ENCODE peak calls at places on chromosomes 7 and 10, in nine cellular contexts. V, X, Z, G, L, Y, I, F and J are unnamed samples.

GRCh38 chr10:126468876-126469643 is 80.8 kb upstream of the ADAM12 start:
- DNase-seq in G (no peak), L (peak; percentile 73), V (peak; percentile 92), Z (no peak), I (no peak), Y (no peak), X (no peak), F (no peak), J (no peak)

GRCh38 chr7:54189330-54189729 is 352.8 kb upstream of the VSTM2A start:
- DNase-seq in F (no peak), V (no peak), X (no peak), Y (no peak), I (no peak), L (no peak), Z (no peak), G (no peak), J (no peak)

GRCh38 chr7:36266201-36266600 is 113.1 kb downstream of the EEPD1 start:
- DNase-seq in Y (no peak), F (no peak), V (no peak), G (no peak), L (no peak), Z (no peak), I (no peak), X (no peak), J (no peak)

GRCh38 chr10:2992401-2993198 is 74.7 kb upstream of the PFKP start:
- DNase-seq in L (no peak), V (no peak), X (no peak), Z (no peak), F (no peak), G (no peak), I (no peak), Y (no peak), J (no peak)

GRCh38 chr10:122567056-122567660 is 6.6 kb downstream of the DMBT1 start:
- DNase-seq in V (no peak), F (no peak), X (no peak), Z (no peak), Y (no peak), G (peak; percentile 18), L (peak; percentile 36), I (no peak), J (no peak)

GRCh38 chr7:54559401-54559800 is 17.2 kb downstream of the VSTM2A start:
- DNase-seq in V (no peak), X (no peak), Y (no peak), I (no peak), F (no peak), L (no peak), Z (no peak), G (no peak), J (no peak)

GRCh38 chr7:100897111-100897608 is 1.5 kb upstream of the ACHE start:
- DNase-seq in L (peak; percentile 52), I (peak; percentile 92), F (no peak), Z (peak; percentile 44), Y (no peak), X (no peak), G (peak; percentile 57), V (no peak), J (no peak)

GRCh38 chr10:122013311-122013780 is 24.4 kb downstream of the TACC2 start:
- DNase-seq in I (no peak), L (no peak), X (no peak), Z (no peak), V (no peak), G (no peak), Y (no peak), F (no peak), J (no peak)

GRCh38 chr10:49398000-49398861 is 2.3 kb upstream of the DRGX start:
- DNase-seq in I (peak; percentile 86), X (no peak), V (peak; percentile 41), G (no peak), L (peak; percentile 75), F (no peak), Y (peak; percentile 28), Z (peak; percentile 55), J (no peak)

GRCh38 chr10:49396666-49396999 is 744 bp upstream of the DRGX start:
- DNase-seq in Z (no peak), G (peak; percentile 52), Y (no peak), X (no peak), I (no peak), V (no peak), L (no peak), F (no peak), J (no peak)

GRCh38 chr10:49394933-49395740 is 752 bp downstream of the DRGX start:
- DNase-seq in I (peak; percentile 75), Z (no peak), V (no peak), X (no peak), L (no peak), G (peak; percentile 48), F (no peak), Y (no peak), J (no peak)

GRCh38 chr10:49397036-49397999 is 1.4 kb upstream of the DRGX start:
- DNase-seq in Y (no peak), X (no peak), F (no peak), V (peak; percentile 3), G (peak; percentile 68), I (peak; percentile 81), L (no peak), Z (no peak), J (no peak)

DNA sequence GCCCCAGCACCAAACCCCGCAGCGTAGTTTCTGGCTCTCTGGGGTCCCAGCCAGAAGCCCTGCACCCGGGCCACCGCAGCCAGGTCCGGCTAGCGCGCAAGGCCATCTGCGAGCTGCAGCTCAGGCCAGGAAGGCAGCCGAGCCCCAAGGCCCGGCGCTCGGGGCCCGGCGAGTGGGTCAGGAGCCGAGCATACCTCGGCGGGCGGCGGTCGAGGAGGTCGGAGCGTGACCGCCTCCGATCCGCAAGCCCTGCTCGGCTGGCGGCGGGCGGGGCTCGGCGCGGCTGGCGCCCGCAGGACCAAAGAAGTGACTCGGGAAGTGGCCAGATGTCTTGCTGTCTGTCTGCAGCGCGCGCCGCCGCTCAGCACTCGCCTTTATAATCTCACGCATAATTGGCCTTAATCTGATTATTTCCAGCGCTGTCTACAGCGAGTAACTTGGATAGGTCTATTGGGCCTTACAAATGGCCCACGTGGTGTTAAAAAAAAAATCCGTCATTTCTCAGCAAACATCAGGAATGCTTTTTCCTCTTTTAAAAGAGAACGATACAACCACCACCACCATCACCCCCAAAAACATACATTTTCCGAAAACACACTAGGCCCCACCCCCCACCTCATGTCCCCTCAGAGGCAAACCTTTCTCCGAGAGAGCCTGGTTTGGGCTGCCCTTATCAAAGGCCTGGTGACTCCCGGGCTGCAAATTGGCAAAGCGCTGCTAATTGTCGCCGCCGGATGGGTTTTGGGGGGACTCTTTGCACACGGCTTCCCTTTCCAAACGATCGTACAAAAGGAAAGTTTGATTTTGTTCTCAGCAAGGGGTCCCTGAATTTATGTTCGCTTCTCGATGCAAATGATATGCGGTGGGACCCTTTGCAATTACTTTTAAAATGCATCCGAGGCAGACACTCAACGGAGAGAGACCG is at the start of gene DRGX:
- DNase-seq in L (peak; percentile 10), F (no peak), V (no peak), X (no peak), G (peak; percentile 76), Z (no peak), I (peak; percentile 48), Y (no peak), J (no peak)
- H3K4me3 ChIP-seq in L (no peak within 1 kb of the TSS), F (no peak within 1 kb of the TSS), V (no peak within 1 kb of the TSS), X (no peak within 1 kb of the TSS), G (peak within 1 kb of the TSS; percentile 62), Z (peak within 1 kb of the TSS; percentile 44), I (no peak within 1 kb of the TSS), Y (no peak within 1 kb of the TSS), J (peak within 1 kb of the TSS; percentile 31)

GRCh38 chr10:68981074-68981473 is 7.5 kb upstream of the KIFBP start:
- DNase-seq in L (no peak), F (no peak), Y (no peak), V (no peak), Z (no peak), G (no peak), X (no peak), I (no peak), J (no peak)
- TF ChIP-seq CTCF in L (peak; percentile 17), F (peak; percentile 28), Y (peak; percentile 13), V (peak; percentile 25), Z (peak; percentile 15), G (peak; percentile 42), X (no peak), I (no peak), J (peak; percentile 33)

DNA sequence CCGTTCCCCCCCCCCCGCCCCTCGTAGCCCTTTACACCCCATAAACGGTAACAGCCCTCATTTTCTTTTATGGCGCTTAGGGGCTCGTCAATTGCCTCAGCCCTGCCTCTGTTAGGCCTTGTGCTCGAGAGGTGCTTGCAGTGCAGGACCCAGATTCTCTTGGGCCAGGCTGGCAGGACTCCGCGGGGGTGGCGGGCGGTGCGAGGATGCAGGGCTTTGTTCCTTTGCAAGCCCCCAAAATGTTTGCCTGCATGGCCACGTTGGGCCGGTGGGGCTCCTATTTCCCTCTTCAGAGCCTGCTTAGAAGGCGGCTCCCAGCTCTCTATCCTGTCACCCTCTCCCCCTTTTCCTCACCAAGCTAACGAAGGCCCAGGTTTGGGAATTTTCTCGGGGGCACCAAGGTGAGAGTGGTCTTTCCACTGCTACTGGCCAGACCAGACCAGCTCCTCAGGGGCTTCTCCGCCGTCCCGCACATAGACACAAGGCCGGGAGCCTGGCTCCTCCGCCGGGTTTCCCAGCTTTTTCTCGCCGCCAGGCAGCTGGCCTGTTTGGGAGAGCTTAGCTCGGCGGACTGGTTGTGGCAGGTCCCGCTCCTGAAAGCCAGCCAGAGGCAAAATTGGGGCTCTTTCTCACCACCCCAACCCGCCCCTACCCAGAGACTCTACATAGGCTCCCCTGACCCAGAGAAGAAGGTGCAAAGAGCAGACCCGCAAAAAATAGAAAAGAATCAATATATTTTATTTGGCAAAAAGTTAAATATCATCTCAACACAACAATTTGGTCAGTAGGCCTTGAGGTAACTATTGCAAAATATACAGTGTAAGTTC is 3.4 kb downstream of the HOXA9 start:
- DNase-seq in I (peak; percentile 86), X (no peak), G (no peak), Z (peak; percentile 7), L (no peak), F (no peak), Y (no peak), V (no peak), J (no peak)
- H3K4me3 ChIP-seq in I (no peak overlapping the region), X (peak overlapping the region; percentile 64), G (no peak overlapping the region), Z (peak overlapping the region; percentile 72), L (peak overlapping the region; percentile 93), F (no peak overlapping the region), Y (no peak overlapping the region), V (peak overlapping the region; percentile 47), J (no peak overlapping the region)

GRCh38 chr10:62079885-62080559 is 178.5 kb downstream of the ARID5B start:
- DNase-seq in L (no peak), V (no peak), Z (no peak), Y (no peak), X (no peak), F (no peak), I (no peak), G (no peak), J (no peak)

GRCh38 chr10:62075414-62075813 is 173.9 kb downstream of the ARID5B start:
- DNase-seq in Y (no peak), F (no peak), I (no peak), V (no peak), L (peak; percentile 70), X (no peak), Z (no peak), G (no peak), J (no peak)

GRCh38 chr10:62075912-62076311 is 174.4 kb downstream of the ARID5B start:
- DNase-seq in Y (no peak), L (no peak), I (no peak), G (no peak), V (no peak), X (no peak), F (no peak), Z (no peak), J (no peak)

GRCh38 chr10:62077330-62078015 is 176.0 kb downstream of the ARID5B start:
- DNase-seq in Y (no peak), G (no peak), L (no peak), I (no peak), Z (no peak), V (no peak), F (no peak), X (no peak), J (no peak)

DNA sequence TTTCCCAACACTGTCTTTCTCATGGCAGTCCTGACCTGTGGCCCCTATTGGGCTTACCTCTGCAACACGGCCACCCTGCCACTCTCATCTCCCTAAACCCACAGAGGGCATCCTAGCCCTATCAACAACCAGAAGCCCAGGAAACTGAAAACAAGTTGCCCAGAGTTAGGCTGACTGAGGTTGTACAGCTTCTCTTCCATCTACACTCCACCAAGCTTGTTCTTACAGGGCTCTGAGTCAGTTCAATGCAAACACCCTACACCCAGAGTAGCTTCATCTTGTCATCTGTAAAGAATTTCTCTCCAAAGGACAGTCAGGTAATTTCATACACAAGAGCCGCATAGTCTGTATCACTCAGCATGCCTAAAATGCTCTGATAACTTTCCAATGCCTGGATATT is 175.4 kb downstream of the ARID5B start:
- DNase-seq in G (no peak), I (no peak), X (no peak), Y (peak; percentile 91), Z (no peak), F (no peak), L (peak; percentile 83), V (peak; percentile 90), J (no peak)
- TF ChIP-seq CTCF in G (no peak), I (no peak), X (no peak), Y (no peak), Z (no peak), F (no peak), L (no peak), V (no peak), J (no peak)